ENCODE peak calls at places on chromosomes 13 and 19, in eight cellular contexts. K is activated CD4-positive, alpha-beta memory T cell treated with anti-CD3 and anti-CD28 coated beads, Interleukin-2, amount 10 ng/mL, durations not matched to agents 7 days and 5 days; M is NCI-H69; V is fibroblast of lung; G is kidney tubule cell; L is heart left ventricle; O is right lobe of liver; P is stimulated activated CD4-positive, alpha-beta T cell treated with anti-CD3 and anti-CD28 coated beads, Interleukin-4, amount 100 ng/mL, for 1 hour. D is an unnamed sample.

GRCh38 chr19:55441319-55441691 is 1.8 kb downstream of the SHISA7 start:
- DNase-seq in K (no peak), O (no peak), G (no peak), P (no peak), M (peak), V (no peak), L (no peak), D (no peak)

GRCh38 chr13:101384929-101385328 is 31.4 kb downstream of the NALCN start:
- DNase-seq in V (no peak), G (no peak), K (no peak), P (no peak), O (no peak), M (no peak), L (no peak), D (peak)

GRCh38 chr19:1925544-1925943 is 15.4 kb upstream of the CSNK1G2 start:
- DNase-seq in O (no peak), G (no peak), M (no peak), K (no peak), P (no peak), L (no peak), V (no peak), D (no peak)

GRCh38 chr19:16262618-16263017 is 62.0 kb upstream of the KLF2 start:
- DNase-seq in M (no peak), L (no peak), O (peak), K (no peak), P (no peak), G (no peak), V (no peak), D (no peak)

GRCh38 chr13:59391696-59392095 is 772.0 kb downstream of the DIAPH3 start:
- DNase-seq in V (peak), O (no peak), M (peak), P (peak), G (peak), L (peak), K (peak), D (peak)

GRCh38 chr19:48752511-48753365 is at the start of gene FUT1:
- DNase-seq in M (peak), V (no peak), K (peak), L (peak), G (peak), O (peak), P (peak), D (peak)

GRCh38 chr19:48325265-48325910 is at the start of gene EMP3:
- DNase-seq in P (peak), V (peak), M (peak), O (peak), L (peak), K (peak), G (peak), D (peak)

GRCh38 chr19:7916137-7916907 is 1.7 kb downstream of the TGFBR3L start:
- DNase-seq in M (peak), P (peak), K (peak), G (peak), L (no peak), O (peak), V (no peak), D (peak)